ENCODE peak calls at places on chromosomes 3 and 15, in four cellular contexts. W, I, V and D are unnamed samples.

GRCh38 chr15:69679623-69680228 is 227.1 kb downstream of the RPLP1 start:
- DNase-seq in W (no peak), I (no peak), V (no peak), D (no peak)

GRCh38 chr3:14791343-14791945 is 27.3 kb upstream of the FGD5 start:
- DNase-seq in W (peak; percentile 4), I (peak; percentile 76), V (peak; percentile 75), D (peak; percentile 68)

GRCh38 chr3:128855574-128855973 is 23.8 kb upstream of the ACAD9 start:
- DNase-seq in W (no peak), I (no peak), V (no peak), D (no peak)

GRCh38 chr3:7658294-7658693 is 797.4 kb downstream of the GRM7 start:
- DNase-seq in W (no peak), I (no peak), V (no peak), D (no peak)

GRCh38 chr3:35785540-35785939 is 146.2 kb downstream of the ARPP21 start:
- DNase-seq in W (no peak), I (no peak), V (no peak), D (no peak)

GRCh38 chr15:85609492-85609891 is 185.2 kb downstream of the KLHL25 start:
- DNase-seq in W (no peak), I (no peak), V (no peak), D (no peak)

GRCh38 chr3:167941234-167941995 is 154.3 kb downstream of the GOLIM4 start:
- DNase-seq in W (no peak), I (peak; percentile 54), V (peak; percentile 66), D (no peak)

GRCh38 chr3:73094127-73094526 is 32.7 kb downstream of the EBLN2 start:
- DNase-seq in W (no peak), I (no peak), V (no peak), D (no peak)

GRCh38 chr3:150049317-150049716 is 78.6 kb upstream of the PFN2 start:
- DNase-seq in W (no peak), I (no peak), V (no peak), D (no peak)

GRCh38 chr3:191397771-191398170 is 63.2 kb upstream of the PYDC2 start:
- DNase-seq in W (no peak), I (no peak), V (no peak), D (no peak)

GRCh38 chr3:50474717-50475116 is 28.7 kb downstream of the CACNA2D2 start:
- DNase-seq in W (no peak), I (no peak), V (peak; percentile 28), D (no peak)

GRCh38 chr15:74173545-74174215 is at the start of gene ISLR:
- DNase-seq in W (no peak), I (peak; percentile 52), V (peak; percentile 70), D (no peak)

GRCh38 chr3:4826237-4827100 is 152.8 kb upstream of the BHLHE40 start:
- DNase-seq in W (no peak), I (peak; percentile 87), V (peak; percentile 82), D (no peak)

GRCh38 chr3:197793246-197793645 is 2.2 kb downstream of the LRCH3 start:
- DNase-seq in W (peak; percentile 45), I (no peak), V (no peak), D (no peak)

GRCh38 chr15:82021992-82022391 is 23.8 kb downstream of the MEX3B start:
- DNase-seq in W (peak; percentile 13), I (peak; percentile 32), V (no peak), D (no peak)

GRCh38 chr3:53196575-53197407 is 35.8 kb downstream of the PRKCD start:
- DNase-seq in W (no peak), I (no peak), V (no peak), D (no peak)

GRCh38 chr3:128742821-128743594 is 17.0 kb downstream of the RAB7A start:
- DNase-seq in W (no peak), I (no peak), V (no peak), D (no peak)

GRCh38 chr3:169454823-169455222 is 208.7 kb downstream of the MECOM start:
- DNase-seq in W (peak; percentile 84), I (no peak), V (no peak), D (no peak)

GRCh38 chr15:26983822-26984221 is 12.8 kb downstream of the GABRG3 start:
- DNase-seq in W (no peak), I (no peak), V (no peak), D (no peak)

DNA sequence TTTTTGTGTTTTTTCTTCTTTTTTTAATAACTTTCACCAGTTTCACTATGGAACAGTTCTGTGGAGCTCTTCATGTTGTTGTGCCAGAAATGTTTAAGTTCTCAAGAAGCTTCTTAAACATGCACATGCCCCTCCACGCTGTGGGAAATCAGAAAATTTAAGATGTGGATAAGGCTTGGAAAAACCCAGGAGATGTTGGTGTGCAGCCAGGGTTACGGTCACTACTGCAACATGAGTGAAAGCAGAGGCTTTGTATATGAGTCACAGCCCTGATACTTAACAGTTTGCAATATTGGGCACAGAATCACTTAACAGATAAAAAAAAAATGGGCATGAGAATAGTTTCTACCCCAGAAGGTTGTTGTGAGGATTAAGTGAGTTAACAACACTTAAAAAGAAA is 399.9 kb downstream of the LRTM1 start:
- DNase-seq in W (no peak), I (no peak), V (peak; percentile 44), D (no peak)
- TF ChIP-seq CTCF in W (no peak), I (no peak), V (no peak), D (no peak)

DNA sequence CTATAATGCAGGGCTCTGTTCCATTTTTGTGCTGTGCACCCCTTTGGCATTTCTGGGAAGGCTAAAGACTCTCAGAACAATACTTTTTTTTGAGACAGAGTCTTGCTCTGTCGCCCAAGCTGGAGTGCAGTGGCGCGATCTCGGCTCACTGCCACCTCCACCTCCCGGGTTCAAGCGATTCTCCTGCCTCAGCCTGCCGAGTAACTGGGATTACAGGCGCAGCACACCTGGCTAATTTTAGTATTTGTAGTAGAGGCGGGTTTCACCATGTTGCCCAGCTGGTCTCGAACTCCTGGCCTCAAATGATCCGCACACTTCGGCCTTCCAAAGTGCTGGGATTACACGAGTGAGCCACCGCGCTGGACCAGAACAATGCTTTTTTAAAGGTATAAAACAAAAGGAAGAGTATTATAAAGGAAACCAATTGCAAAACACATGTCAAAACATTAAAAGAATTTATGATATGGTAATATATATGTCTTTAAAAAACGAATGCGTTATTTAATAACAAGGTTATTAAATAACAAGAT is 999 bp downstream of the SQOR start:
- DNase-seq in W (no peak), I (no peak), V (no peak), D (no peak)
- TF ChIP-seq CTCF in W (no peak), I (no peak), V (no peak), D (no peak)

GRCh38 chr3:46348811-46349482 is 5.0 kb upstream of the CCR2 start:
- DNase-seq in W (no peak), I (no peak), V (no peak), D (no peak)
- TF ChIP-seq CTCF in W (no peak), I (no peak), V (no peak), D (no peak)

DNA sequence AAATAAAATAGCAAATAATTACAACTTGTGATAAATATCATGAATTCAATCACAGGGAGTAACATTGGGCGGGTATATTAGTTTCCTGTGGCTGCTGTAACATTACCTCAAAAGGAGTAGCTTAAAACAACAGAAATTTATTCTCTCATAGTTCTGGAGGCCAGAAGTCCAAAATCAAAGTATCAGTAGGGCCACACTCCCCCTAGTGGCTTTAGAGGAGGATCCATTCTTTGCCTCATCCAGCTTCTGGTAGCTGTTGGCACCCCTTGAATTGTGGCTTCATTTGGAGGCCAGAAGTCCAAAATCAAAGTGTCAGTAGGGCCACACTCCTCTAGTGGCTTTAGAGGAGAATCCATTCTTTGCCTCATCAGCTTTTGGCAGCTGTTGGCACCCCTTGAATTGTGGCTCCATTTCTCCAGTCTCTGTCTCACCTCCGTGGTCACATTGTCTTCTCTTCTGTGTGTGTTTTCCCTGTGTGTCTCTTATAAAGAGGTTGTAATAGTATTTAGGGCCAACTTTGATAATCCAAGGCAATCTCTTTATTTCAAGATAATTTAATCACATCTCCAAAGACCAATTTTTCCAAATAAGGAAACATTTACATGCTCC is 3.1 kb upstream of the CFAP20DC start:
- DNase-seq in W (no peak), I (no peak), V (no peak), D (no peak)
- TF ChIP-seq CTCF in W (peak; percentile 66), I (peak; percentile 28), V (peak; percentile 20), D (peak; percentile 66)

GRCh38 chr3:109018828-109019227 is 65.1 kb upstream of the GUCA1C start:
- DNase-seq in W (no peak), I (no peak), V (no peak), D (no peak)
- TF ChIP-seq CTCF in W (peak; percentile 34), I (no peak), V (no peak), D (no peak)

DNA sequence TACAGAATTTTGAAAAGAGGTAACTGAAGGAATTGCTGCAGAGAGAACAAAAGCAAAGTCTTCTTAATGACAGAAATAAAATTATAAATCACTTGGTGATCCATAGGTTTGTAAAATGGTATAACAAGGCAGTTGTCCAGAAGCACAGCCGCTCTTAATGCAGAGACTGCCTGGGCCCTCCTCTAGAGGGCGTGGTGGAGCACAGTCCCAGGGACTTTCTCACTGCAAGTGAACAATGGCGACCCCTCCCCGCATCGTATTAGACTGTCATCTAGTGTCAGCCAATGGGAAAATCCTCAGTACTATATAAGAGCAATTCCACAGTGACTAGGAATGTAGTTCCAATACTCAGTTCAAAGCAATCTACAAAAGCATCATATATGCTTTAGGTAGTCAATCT is 26.4 kb upstream of the ZBED2 start:
- DNase-seq in W (no peak), I (no peak), V (no peak), D (peak; percentile 42)
- TF ChIP-seq CTCF in W (peak; percentile 63), I (no peak), V (no peak), D (peak; percentile 55)